ENCODE peak calls at places on chromosome 9, in seven cellular contexts. Y, I, W, K, J, H and L are unnamed samples.

GRCh38 chr9:138058181-138058580 is 180.6 kb downstream of the CACNA1B start:
- DNase-seq in Y (no peak), I (no peak), W (no peak), K (no peak), J (no peak), H (no peak), L (no peak)

GRCh38 chr9:125260564-125260963 is 1.1 kb upstream of the GAPVD1 start:
- DNase-seq in Y (peak), I (peak), W (no peak), K (no peak), J (no peak), H (no peak), L (no peak)

GRCh38 chr9:113910036-113910639 is 34.0 kb downstream of the ZNF618 start:
- DNase-seq in Y (no peak), I (no peak), W (no peak), K (no peak), J (no peak), H (no peak), L (no peak)

GRCh38 chr9:96686638-96687335 is 31.7 kb upstream of the PRXL2C start:
- DNase-seq in Y (peak), I (peak), W (no peak), K (peak), J (peak), H (peak), L (peak)

GRCh38 chr9:138102246-138103051 is 224.9 kb downstream of the CACNA1B start:
- DNase-seq in Y (no peak), I (no peak), W (no peak), K (no peak), J (no peak), H (no peak), L (no peak)

GRCh38 chr9:130782883-130783537 is 52.0 kb upstream of the ABL1 start:
- DNase-seq in Y (no peak), I (no peak), W (no peak), K (no peak), J (no peak), H (no peak), L (no peak)

GRCh38 chr9:90988318-90988717 is 186.7 kb downstream of the SYK start:
- DNase-seq in Y (peak), I (peak), W (no peak), K (no peak), J (no peak), H (peak), L (no peak)

GRCh38 chr9:121822093-121823085 is 171.0 kb downstream of the DAB2IP start:
- DNase-seq in Y (no peak), I (no peak), W (no peak), K (no peak), J (no peak), H (peak), L (no peak)

GRCh38 chr9:112119225-112120045 is 55.7 kb downstream of the SUSD1 start:
- DNase-seq in Y (peak), I (peak), W (no peak), K (no peak), J (no peak), H (peak), L (no peak)

GRCh38 chr9:38437193-38437823 is 13.1 kb upstream of the IGFBPL1 start:
- DNase-seq in Y (no peak), I (peak), W (peak), K (peak), J (no peak), H (peak), L (no peak)

GRCh38 chr9:131769361-131769760 is 29.5 kb upstream of the RAPGEF1 start:
- DNase-seq in Y (no peak), I (no peak), W (no peak), K (peak), J (no peak), H (peak), L (no peak)

GRCh38 chr9:91714020-91714721 is 235.9 kb downstream of the ROR2 start:
- DNase-seq in Y (peak), I (peak), W (peak), K (peak), J (no peak), H (peak), L (peak)

GRCh38 chr9:100652850-100653249 is 75.0 kb downstream of the CAVIN4 start:
- DNase-seq in Y (no peak), I (no peak), W (no peak), K (peak), J (no peak), H (no peak), L (no peak)

GRCh38 chr9:93196095-93197055 is 12.4 kb downstream of the WNK2 start:
- DNase-seq in Y (no peak), I (no peak), W (no peak), K (no peak), J (no peak), H (no peak), L (no peak)

GRCh38 chr9:89428901-89429890 is 68.7 kb downstream of the SEMA4D start:
- DNase-seq in Y (no peak), I (no peak), W (no peak), K (no peak), J (no peak), H (no peak), L (no peak)

GRCh38 chr9:98943682-98944129 is at the start of gene COL15A1:
- DNase-seq in Y (peak), I (no peak), W (no peak), K (peak), J (no peak), H (no peak), L (peak)

GRCh38 chr9:94079236-94079635 is 5.0 kb upstream of the PTPDC1 start:
- DNase-seq in Y (no peak), I (no peak), W (no peak), K (no peak), J (no peak), H (no peak), L (no peak)

GRCh38 chr9:99385215-99385614 is 163.1 kb downstream of the SEC61B start:
- DNase-seq in Y (no peak), I (no peak), W (no peak), K (no peak), J (no peak), H (no peak), L (no peak)

GRCh38 chr9:109641079-109641659 is 138.8 kb upstream of the PALM2AKAP2 start:
- DNase-seq in Y (peak), I (no peak), W (no peak), K (peak), J (no peak), H (no peak), L (no peak)

GRCh38 chr9:6055213-6055612 is 39.8 kb upstream of the RANBP6 start:
- DNase-seq in Y (peak), I (peak), W (peak), K (peak), J (peak), H (peak), L (no peak)

GRCh38 chr9:94147776-94148175 is 63.5 kb downstream of the PTPDC1 start:
- DNase-seq in Y (no peak), I (no peak), W (no peak), K (no peak), J (no peak), H (peak), L (no peak)

GRCh38 chr9:36328798-36329411 is 70.7 kb upstream of the GNE start:
- DNase-seq in Y (peak), I (peak), W (peak), K (peak), J (peak), H (peak), L (no peak)

GRCh38 chr9:93820667-93821306 is 134.4 kb downstream of the BARX1 start:
- DNase-seq in Y (no peak), I (no peak), W (no peak), K (no peak), J (no peak), H (no peak), L (no peak)

GRCh38 chr9:125659954-125660353 is 47.1 kb downstream of the MAPKAP1 start:
- DNase-seq in Y (peak), I (peak), W (no peak), K (peak), J (no peak), H (peak), L (no peak)

GRCh38 chr9:132008184-132008781 is 71.4 kb downstream of the MED27 start:
- DNase-seq in Y (no peak), I (peak), W (no peak), K (peak), J (no peak), H (peak), L (no peak)

GRCh38 chr9:1804128-1804865 is 210.8 kb upstream of the SMARCA2 start:
- DNase-seq in Y (no peak), I (no peak), W (no peak), K (no peak), J (no peak), H (no peak), L (no peak)

GRCh38 chr9:2086971-2087370 is 71.8 kb downstream of the SMARCA2 start:
- DNase-seq in Y (no peak), I (no peak), W (no peak), K (no peak), J (no peak), H (no peak), L (no peak)

GRCh38 chr9:130268521-130269131 is 3.1 kb downstream of the HMCN2 start:
- DNase-seq in Y (no peak), I (no peak), W (no peak), K (no peak), J (no peak), H (no peak), L (no peak)

GRCh38 chr9:77447646-77448045 is 200.5 kb downstream of the GNA14 start:
- DNase-seq in Y (no peak), I (no peak), W (no peak), K (no peak), J (no peak), H (no peak), L (no peak)

GRCh38 chr9:126956929-126957686 is 42.5 kb downstream of the RALGPS1 start:
- DNase-seq in Y (peak), I (peak), W (peak), K (peak), J (no peak), H (peak), L (no peak)

GRCh38 chr9:8845376-8845775 is 1045.8 kb upstream of the DMAC1 start:
- DNase-seq in Y (no peak), I (no peak), W (no peak), K (no peak), J (no peak), H (no peak), L (peak)

GRCh38 chr9:128091571-128091970 is 23.5 kb downstream of the SLC25A25 start:
- DNase-seq in Y (no peak), I (no peak), W (no peak), K (peak), J (no peak), H (no peak), L (no peak)

GRCh38 chr9:68560131-68560844 is 19.6 kb upstream of the TMEM252 start:
- DNase-seq in Y (peak), I (peak), W (peak), K (peak), J (peak), H (no peak), L (peak)

GRCh38 chr9:127958728-127959127 is 21.1 kb upstream of the DPM2 start:
- DNase-seq in Y (no peak), I (no peak), W (no peak), K (no peak), J (no peak), H (no peak), L (no peak)

DNA sequence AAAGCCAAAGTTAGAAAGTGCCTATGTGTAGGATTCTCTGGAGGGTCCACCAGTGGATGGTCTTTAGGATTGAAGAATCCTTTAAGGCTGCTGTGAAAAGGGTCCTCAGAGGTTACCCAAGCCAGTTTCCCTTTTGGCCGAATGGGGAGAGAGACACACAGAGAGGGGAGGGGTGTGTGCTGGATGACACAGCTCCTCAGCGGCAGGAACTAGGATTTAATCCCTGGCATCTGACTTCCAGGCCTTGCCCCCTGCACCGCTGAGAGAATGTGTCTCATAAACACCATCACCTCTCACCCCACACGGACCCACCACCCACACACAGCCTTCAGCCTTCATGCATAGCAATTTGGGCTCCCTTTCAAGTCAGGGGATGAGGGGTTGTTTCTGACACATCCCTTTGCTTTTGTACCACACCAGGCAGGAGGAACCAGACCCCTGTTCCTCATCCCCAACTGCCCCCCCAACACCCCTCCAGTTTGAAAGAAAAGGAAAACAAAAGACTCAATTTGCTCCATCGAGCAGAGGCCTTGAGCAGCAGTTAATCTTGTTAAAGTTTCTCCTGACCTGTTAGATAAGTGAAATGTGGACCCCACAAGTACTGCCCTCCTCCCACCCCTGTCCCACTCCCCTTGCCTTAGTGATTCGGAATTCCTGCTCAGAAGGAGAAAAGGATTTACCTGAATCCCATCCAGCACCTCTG is 4.0 kb downstream of the PAPPA start:
- DNase-seq in Y (peak), I (peak), W (no peak), K (peak), J (no peak), H (no peak), L (no peak)
- H3K4me3 ChIP-seq in Y (peak), I (peak), W (peak), K (peak), J (no peak), H (no peak), L (peak)

DNA sequence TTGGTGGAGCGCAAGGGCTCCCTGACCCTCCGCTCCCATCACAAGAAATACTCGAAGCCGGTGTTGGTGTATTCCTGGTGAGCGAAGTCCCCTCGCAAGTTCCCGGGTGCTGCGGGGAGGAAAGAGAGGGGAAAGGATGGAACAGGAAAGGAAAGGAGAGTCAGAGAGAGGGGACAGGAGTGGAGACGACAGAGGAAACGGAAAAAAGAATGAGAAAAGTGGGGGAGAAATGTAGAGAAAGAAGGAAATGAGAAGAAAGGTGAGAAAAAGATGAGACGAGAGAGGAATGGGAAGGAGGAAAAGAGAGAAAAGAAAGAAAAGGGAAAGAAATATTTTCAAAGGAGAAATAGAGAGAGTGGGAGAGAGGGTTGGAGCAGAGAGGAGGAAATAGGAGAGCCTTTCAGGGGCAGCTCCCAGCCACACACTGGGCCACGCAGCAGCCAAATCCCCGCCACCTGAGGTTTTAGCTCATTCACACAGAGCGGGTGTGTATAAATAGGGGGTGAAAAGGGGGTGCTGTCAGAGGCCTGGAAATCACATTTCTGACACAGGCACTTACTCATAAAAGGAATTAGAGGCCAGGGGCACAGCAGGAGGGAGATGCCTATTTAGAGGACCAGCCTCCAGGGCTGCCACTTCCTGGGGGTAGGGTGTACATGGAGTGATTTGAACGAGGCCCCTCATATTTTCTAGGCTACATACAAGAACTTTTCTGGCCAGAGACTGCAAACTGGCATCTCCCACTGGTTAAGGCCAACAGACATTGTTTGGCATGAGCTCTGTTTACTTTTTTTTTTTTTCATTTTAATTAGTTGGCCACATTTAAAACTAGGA is 555 bp downstream of the CFAP95 start:
- DNase-seq in Y (no peak), I (no peak), W (no peak), K (no peak), J (no peak), H (no peak), L (no peak)
- H3K4me3 ChIP-seq in Y (no peak), I (no peak), W (no peak), K (peak), J (no peak), H (no peak), L (peak)

DNA sequence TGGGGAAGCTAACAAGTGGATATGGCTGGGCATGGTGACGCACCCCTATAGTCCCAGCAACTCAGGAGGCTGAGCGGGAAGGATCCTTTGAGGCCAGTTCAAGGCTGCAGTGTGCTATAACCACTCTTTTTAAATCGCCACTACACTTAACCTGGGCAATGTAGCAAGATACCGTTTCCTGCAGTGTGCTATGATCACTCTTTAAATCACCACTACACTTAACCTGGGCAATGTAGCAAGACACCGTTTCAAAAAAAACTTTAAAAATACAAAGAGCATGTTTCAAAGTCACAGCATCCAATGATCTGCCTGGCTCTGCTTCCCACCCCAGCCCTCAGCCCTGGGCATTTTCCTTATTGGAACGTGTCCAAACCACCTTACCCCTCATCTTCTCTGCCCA is 14.5 kb downstream of the GRHPR start:
- DNase-seq in Y (no peak), I (no peak), W (no peak), K (no peak), J (no peak), H (no peak), L (no peak)
- H3K4me3 ChIP-seq in Y (no peak), I (no peak), W (no peak), K (no peak), J (no peak), H (no peak), L (no peak)

DNA sequence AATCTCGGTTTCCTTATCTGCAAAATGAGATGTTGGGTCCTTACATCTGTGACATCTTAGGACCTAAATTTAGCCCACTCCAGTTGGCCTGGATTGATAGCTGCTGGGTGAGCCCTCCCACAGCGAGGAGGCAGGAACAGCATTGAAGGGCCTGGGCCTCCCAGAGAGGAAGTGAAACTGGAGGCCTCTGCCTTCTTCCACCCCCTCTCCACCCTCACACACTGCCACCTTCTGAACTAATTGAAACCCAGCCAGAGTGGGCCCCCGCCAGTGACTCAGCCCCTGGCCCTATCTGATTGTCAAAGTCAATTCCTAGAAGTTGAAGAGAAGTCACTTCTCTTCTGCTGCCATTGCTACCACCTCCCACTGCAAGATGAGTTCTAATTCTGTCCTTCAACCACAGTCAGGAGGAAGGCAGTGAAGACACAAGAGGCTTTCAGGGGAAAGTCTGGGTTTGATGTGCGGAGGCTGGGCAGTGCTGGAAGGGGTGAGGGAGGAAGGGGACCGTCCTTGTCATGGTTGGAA is 55.2 kb upstream of the NEK6 start:
- DNase-seq in Y (no peak), I (peak), W (no peak), K (no peak), J (peak), H (no peak), L (peak)
- H3K4me3 ChIP-seq in Y (no peak), I (no peak), W (no peak), K (no peak), J (no peak), H (no peak), L (no peak)

GRCh38 chr9:16030513-16031185 is 477.8 kb downstream of the CCDC171 start:
- DNase-seq in Y (peak), I (peak), W (peak), K (peak), J (no peak), H (peak), L (no peak)
- H3K4me3 ChIP-seq in Y (no peak), I (no peak), W (no peak), K (peak), J (no peak), H (no peak), L (no peak)

DNA sequence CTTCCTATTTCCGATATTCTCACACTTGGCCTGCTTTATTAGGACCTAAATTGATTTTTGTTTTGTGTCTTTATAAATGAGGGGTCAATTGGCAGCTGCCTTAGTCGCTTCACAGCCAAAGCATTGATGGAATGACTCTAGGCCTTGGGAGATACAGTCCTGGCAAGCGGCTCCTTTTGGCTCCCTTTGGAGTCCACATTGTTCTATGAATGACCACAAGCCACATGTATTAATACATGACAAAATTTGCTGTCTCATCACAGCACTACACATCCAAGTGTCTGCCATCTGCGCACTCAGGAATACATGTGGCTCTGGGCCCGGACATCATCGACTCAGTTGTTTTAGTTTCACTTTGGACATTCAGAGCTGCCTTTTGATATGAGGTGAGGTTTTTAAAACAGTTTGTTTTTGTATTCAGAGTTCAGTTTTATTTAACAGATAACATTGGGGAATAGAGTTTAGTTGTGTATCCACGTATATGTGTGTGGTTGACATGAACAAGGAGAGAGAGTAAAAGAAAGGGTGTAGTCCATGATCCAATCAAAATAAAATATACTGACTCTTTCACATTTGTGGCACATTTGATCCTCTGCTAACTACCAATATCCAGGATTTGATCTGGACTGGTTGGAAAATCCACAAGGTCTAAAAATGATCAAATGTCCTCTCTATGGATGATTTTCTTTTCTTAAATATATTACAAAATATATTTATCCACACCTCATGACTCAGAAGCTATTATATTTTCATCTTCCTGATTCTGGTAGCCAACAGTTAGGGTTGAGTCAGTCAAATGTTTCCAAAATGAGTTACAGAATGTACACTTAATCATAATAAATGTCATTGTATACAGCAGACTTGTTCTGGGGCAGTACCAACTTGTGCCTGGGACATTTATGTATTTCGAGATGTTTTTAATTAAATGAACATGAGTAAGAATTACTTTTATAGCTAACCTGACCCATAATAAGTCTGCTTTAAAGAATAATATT is 114.0 kb upstream of the MTAP start:
- DNase-seq in Y (peak), I (peak), W (no peak), K (peak), J (peak), H (peak), L (no peak)
- H3K4me3 ChIP-seq in Y (peak), I (peak), W (peak), K (peak), J (no peak), H (peak), L (peak)

GRCh38 chr9:133534346-133535284 is at the start of gene ADAMTSL2:
- DNase-seq in Y (peak), I (peak), W (no peak), K (peak), J (no peak), H (no peak), L (peak)
- H3K4me3 ChIP-seq in Y (peak), I (no peak), W (no peak), K (no peak), J (no peak), H (no peak), L (peak)

GRCh38 chr9:88187631-88188030 is 49.4 kb upstream of the SPATA31C2 start:
- DNase-seq in Y (no peak), I (peak), W (peak), K (peak), J (no peak), H (no peak), L (no peak)
- H3K4me3 ChIP-seq in Y (no peak), I (no peak), W (no peak), K (no peak), J (no peak), H (no peak), L (no peak)